ENCODE peak calls at places on chromosomes 5 and 9, in five cellular contexts. One of them, this sample, is unnamed.
A peak's percentile ranks its signal among the peaks of the same experiment; 100 is the strongest.

GRCh38 chr5:109192543-109193281 is 217.1 kb downstream of the PJA2 start:
- DNase-seq in fibroblast of mammary gland: no peak
- DNase-seq in PC-9: no peak
- DNase-seq in SJSA1: no peak
- DNase-seq in suprapubic skin: no peak
- DNase-seq in this sample: no peak

GRCh38 chr5:126858441-126858840 is 81.5 kb downstream of the LMNB1 start:
- DNase-seq in fibroblast of mammary gland: no peak
- DNase-seq in SJSA1: no peak
- DNase-seq in suprapubic skin: no peak
- DNase-seq in PC-9: no peak
- DNase-seq in this sample: no peak

GRCh38 chr9:124216474-124217176 is 41.1 kb upstream of the NEK6 start:
- DNase-seq in fibroblast of mammary gland: no peak
- DNase-seq in PC-9: no peak
- DNase-seq in SJSA1: no peak
- DNase-seq in suprapubic skin: peak; percentile 64
- DNase-seq in this sample: peak; percentile 96

GRCh38 chr5:96256795-96257470 is 176.1 kb downstream of the PCSK1 start:
- DNase-seq in PC-9: no peak
- DNase-seq in SJSA1: peak; percentile 81
- DNase-seq in fibroblast of mammary gland: peak; percentile 97
- DNase-seq in suprapubic skin: peak; percentile 60
- DNase-seq in this sample: peak; percentile 26

GRCh38 chr5:170534177-170534576 is 30.4 kb downstream of the KCNIP1 start:
- DNase-seq in PC-9: no peak
- DNase-seq in SJSA1: no peak
- DNase-seq in suprapubic skin: no peak
- DNase-seq in fibroblast of mammary gland: no peak
- DNase-seq in this sample: no peak

GRCh38 chr9:34956648-34957047 is 1.4 kb upstream of the PHF24 start:
- DNase-seq in PC-9: no peak
- DNase-seq in suprapubic skin: no peak
- DNase-seq in fibroblast of mammary gland: no peak
- DNase-seq in SJSA1: no peak
- DNase-seq in this sample: no peak

GRCh38 chr5:10567781-10568321 is 4.0 kb downstream of the ANKRD33B start:
- DNase-seq in PC-9: no peak
- DNase-seq in fibroblast of mammary gland: peak; percentile 52
- DNase-seq in SJSA1: peak; percentile 33
- DNase-seq in suprapubic skin: no peak
- DNase-seq in this sample: no peak

GRCh38 chr5:81245871-81246235 is 12.7 kb downstream of the CKMT2 start:
- DNase-seq in SJSA1: no peak
- DNase-seq in suprapubic skin: no peak
- DNase-seq in PC-9: no peak
- DNase-seq in fibroblast of mammary gland: no peak
- DNase-seq in this sample: no peak

GRCh38 chr5:111829701-111830100 is 72.7 kb upstream of the NREP start:
- DNase-seq in suprapubic skin: no peak
- DNase-seq in PC-9: no peak
- DNase-seq in SJSA1: peak; percentile 70
- DNase-seq in fibroblast of mammary gland: peak; percentile 94
- DNase-seq in this sample: no peak

GRCh38 chr9:83182071-83182470 is 119.1 kb upstream of the RASEF start:
- DNase-seq in PC-9: no peak
- DNase-seq in SJSA1: no peak
- DNase-seq in fibroblast of mammary gland: no peak
- DNase-seq in suprapubic skin: no peak
- DNase-seq in this sample: no peak

GRCh38 chr5:1763548-1763911 is 36.1 kb downstream of the MRPL36 start:
- DNase-seq in PC-9: peak; percentile 75
- DNase-seq in fibroblast of mammary gland: peak; percentile 76
- DNase-seq in SJSA1: peak; percentile 65
- DNase-seq in suprapubic skin: peak; percentile 60
- DNase-seq in this sample: peak; percentile 71

GRCh38 chr5:177462702-177463101 is 10.7 kb downstream of the DBN1 start:
- DNase-seq in SJSA1: no peak
- DNase-seq in PC-9: no peak
- DNase-seq in suprapubic skin: no peak
- DNase-seq in fibroblast of mammary gland: no peak
- DNase-seq in this sample: no peak

GRCh38 chr9:113501821-113502220 is 38.3 kb downstream of the RGS3 start:
- DNase-seq in fibroblast of mammary gland: no peak
- DNase-seq in PC-9: no peak
- DNase-seq in suprapubic skin: no peak
- DNase-seq in SJSA1: no peak
- DNase-seq in this sample: no peak

GRCh38 chr9:113995963-113996362 is 82.1 kb downstream of the AMBP start:
- DNase-seq in fibroblast of mammary gland: no peak
- DNase-seq in suprapubic skin: peak; percentile 31
- DNase-seq in PC-9: no peak
- DNase-seq in SJSA1: no peak
- DNase-seq in this sample: no peak

GRCh38 chr5:62886603-62887315 is 308.1 kb downstream of the LRRC70 start:
- DNase-seq in SJSA1: no peak
- DNase-seq in fibroblast of mammary gland: no peak
- DNase-seq in PC-9: no peak
- DNase-seq in suprapubic skin: no peak
- DNase-seq in this sample: no peak

GRCh38 chr5:61993446-61994017 is 312.5 kb upstream of the KIF2A start:
- DNase-seq in SJSA1: no peak
- DNase-seq in suprapubic skin: no peak
- DNase-seq in fibroblast of mammary gland: no peak
- DNase-seq in PC-9: no peak
- DNase-seq in this sample: no peak

GRCh38 chr5:57412010-57412409 is 70.6 kb downstream of the ACTBL2 start:
- DNase-seq in SJSA1: no peak
- DNase-seq in fibroblast of mammary gland: peak; percentile 88
- DNase-seq in suprapubic skin: no peak
- DNase-seq in PC-9: no peak
- DNase-seq in this sample: no peak

GRCh38 chr5:17357504-17357903 is 140.1 kb downstream of the BASP1 start:
- DNase-seq in PC-9: no peak
- DNase-seq in fibroblast of mammary gland: no peak
- DNase-seq in suprapubic skin: no peak
- DNase-seq in SJSA1: no peak
- DNase-seq in this sample: no peak

GRCh38 chr5:161058751-161059150 is 206.7 kb upstream of the ATP10B start:
- DNase-seq in PC-9: no peak
- DNase-seq in fibroblast of mammary gland: peak; percentile 80
- DNase-seq in suprapubic skin: no peak
- DNase-seq in SJSA1: no peak
- DNase-seq in this sample: no peak

GRCh38 chr9:34719021-34719768 is 9.3 kb upstream of the CCL21 start:
- DNase-seq in suprapubic skin: no peak
- DNase-seq in PC-9: no peak
- DNase-seq in SJSA1: no peak
- DNase-seq in fibroblast of mammary gland: no peak
- DNase-seq in this sample: no peak

GRCh38 chr9:115369322-115369957 is 251.5 kb upstream of the TNC start:
- DNase-seq in fibroblast of mammary gland: peak; percentile 87
- DNase-seq in PC-9: no peak
- DNase-seq in suprapubic skin: no peak
- DNase-seq in SJSA1: no peak
- DNase-seq in this sample: no peak

GRCh38 chr5:132417010-132417439 is 47.5 kb downstream of the SLC22A5 start:
- DNase-seq in suprapubic skin: no peak
- DNase-seq in PC-9: peak; percentile 37
- DNase-seq in SJSA1: no peak
- DNase-seq in fibroblast of mammary gland: peak; percentile 59
- DNase-seq in this sample: peak; percentile 29

GRCh38 chr9:88533951-88534455 is 975 bp upstream of the NXNL2 start:
- DNase-seq in PC-9: peak; percentile 72
- DNase-seq in fibroblast of mammary gland: peak; percentile 28
- DNase-seq in suprapubic skin: no peak
- DNase-seq in SJSA1: peak; percentile 70
- DNase-seq in this sample: peak; percentile 75
- H3K4me3 ChIP-seq in PC-9: peak overlapping the region; percentile 67
- H3K4me3 ChIP-seq in fibroblast of mammary gland: peak overlapping the region; percentile 64
- H3K4me3 ChIP-seq in suprapubic skin: peak overlapping the region; percentile 46
- H3K4me3 ChIP-seq in SJSA1: peak overlapping the region; percentile 57
- H3K4me3 ChIP-seq in this sample: peak overlapping the region; percentile 49

DNA sequence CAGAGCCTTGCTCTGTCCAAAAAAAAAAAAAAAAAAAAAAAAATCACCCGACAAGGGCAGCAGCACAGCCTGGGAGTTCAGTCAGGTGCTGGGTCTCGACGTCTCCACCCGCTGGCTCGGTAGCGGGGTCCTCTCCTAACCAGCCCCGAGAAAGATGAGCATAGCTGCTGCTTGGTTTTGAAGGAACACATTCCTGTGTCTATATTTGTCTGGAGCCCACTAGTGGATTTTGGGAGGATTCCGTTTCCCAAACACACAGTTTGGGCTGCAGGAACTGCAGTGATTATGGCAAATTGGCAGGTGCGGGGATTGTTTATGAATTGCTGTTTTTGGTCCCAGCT is 1.2 kb downstream of the OTULINL start:
- DNase-seq in suprapubic skin: no peak
- DNase-seq in PC-9: no peak
- DNase-seq in fibroblast of mammary gland: no peak
- DNase-seq in SJSA1: no peak
- DNase-seq in this sample: no peak
- H3K4me3 ChIP-seq in suprapubic skin: peak overlapping the region; percentile 80
- H3K4me3 ChIP-seq in PC-9: peak overlapping the region; percentile 75
- H3K4me3 ChIP-seq in fibroblast of mammary gland: no peak overlapping the region
- H3K4me3 ChIP-seq in SJSA1: no peak overlapping the region
- H3K4me3 ChIP-seq in this sample: no peak overlapping the region

DNA sequence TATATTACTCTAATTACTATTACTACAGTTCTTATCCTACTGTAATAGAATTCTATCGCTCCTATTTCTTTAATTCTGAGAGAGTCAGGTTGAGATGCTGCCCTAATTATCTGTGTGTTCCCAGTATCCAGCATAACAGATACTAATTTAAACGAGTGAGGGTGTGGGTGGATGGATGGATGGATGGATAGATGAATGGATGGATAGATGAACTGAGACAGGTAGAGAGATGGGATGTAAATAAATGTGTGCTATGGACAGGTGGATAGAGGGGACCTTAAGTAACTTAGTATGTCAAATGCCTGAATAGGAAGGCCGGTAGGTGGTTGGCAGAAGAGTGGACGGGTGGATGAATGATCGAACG is 143.6 kb upstream of the ADRA1B start:
- DNase-seq in SJSA1: no peak
- DNase-seq in fibroblast of mammary gland: no peak
- DNase-seq in suprapubic skin: no peak
- DNase-seq in PC-9: no peak
- DNase-seq in this sample: no peak
- H3K4me3 ChIP-seq in SJSA1: peak overlapping the region; percentile 35
- H3K4me3 ChIP-seq in fibroblast of mammary gland: peak overlapping the region; percentile 15
- H3K4me3 ChIP-seq in suprapubic skin: peak overlapping the region; percentile 35
- H3K4me3 ChIP-seq in PC-9: peak overlapping the region; percentile 61
- H3K4me3 ChIP-seq in this sample: peak overlapping the region; percentile 21

GRCh38 chr9:94868462-94868861 is 142.0 kb downstream of the AOPEP start:
- DNase-seq in SJSA1: no peak
- DNase-seq in PC-9: no peak
- DNase-seq in fibroblast of mammary gland: no peak
- DNase-seq in suprapubic skin: no peak
- DNase-seq in this sample: no peak

GRCh38 chr9:94867281-94867841 is 140.9 kb downstream of the AOPEP start:
- DNase-seq in fibroblast of mammary gland: peak; percentile 85
- DNase-seq in PC-9: peak; percentile 78
- DNase-seq in suprapubic skin: no peak
- DNase-seq in SJSA1: peak; percentile 65
- DNase-seq in this sample: peak; percentile 58

GRCh38 chr9:94867842-94868312 is 141.4 kb downstream of the AOPEP start:
- DNase-seq in PC-9: peak; percentile 44
- DNase-seq in suprapubic skin: no peak
- DNase-seq in SJSA1: peak; percentile 68
- DNase-seq in fibroblast of mammary gland: peak; percentile 98
- DNase-seq in this sample: peak; percentile 8

GRCh38 chr9:94865599-94866456 is 139.3 kb downstream of the AOPEP start:
- DNase-seq in SJSA1: peak; percentile 46
- DNase-seq in PC-9: no peak
- DNase-seq in fibroblast of mammary gland: no peak
- DNase-seq in suprapubic skin: no peak
- DNase-seq in this sample: no peak

GRCh38 chr9:94866770-94867169 is 140.3 kb downstream of the AOPEP start:
- DNase-seq in fibroblast of mammary gland: no peak
- DNase-seq in suprapubic skin: no peak
- DNase-seq in SJSA1: no peak
- DNase-seq in PC-9: no peak
- DNase-seq in this sample: no peak
- H3K4me3 ChIP-seq in fibroblast of mammary gland: no peak overlapping the region
- H3K4me3 ChIP-seq in suprapubic skin: no peak overlapping the region
- H3K4me3 ChIP-seq in SJSA1: no peak overlapping the region
- H3K4me3 ChIP-seq in PC-9: peak overlapping the region; percentile 13
- H3K4me3 ChIP-seq in this sample: no peak overlapping the region

GRCh38 chr5:41896230-41896629 is 7.9 kb upstream of the RIMOC1 start:
- DNase-seq in suprapubic skin: no peak
- DNase-seq in PC-9: no peak
- DNase-seq in fibroblast of mammary gland: no peak
- DNase-seq in SJSA1: no peak
- DNase-seq in this sample: no peak
- H3K4me3 ChIP-seq in suprapubic skin: no peak overlapping the region
- H3K4me3 ChIP-seq in PC-9: no peak overlapping the region
- H3K4me3 ChIP-seq in fibroblast of mammary gland: no peak overlapping the region
- H3K4me3 ChIP-seq in SJSA1: no peak overlapping the region
- H3K4me3 ChIP-seq in this sample: no peak overlapping the region

DNA sequence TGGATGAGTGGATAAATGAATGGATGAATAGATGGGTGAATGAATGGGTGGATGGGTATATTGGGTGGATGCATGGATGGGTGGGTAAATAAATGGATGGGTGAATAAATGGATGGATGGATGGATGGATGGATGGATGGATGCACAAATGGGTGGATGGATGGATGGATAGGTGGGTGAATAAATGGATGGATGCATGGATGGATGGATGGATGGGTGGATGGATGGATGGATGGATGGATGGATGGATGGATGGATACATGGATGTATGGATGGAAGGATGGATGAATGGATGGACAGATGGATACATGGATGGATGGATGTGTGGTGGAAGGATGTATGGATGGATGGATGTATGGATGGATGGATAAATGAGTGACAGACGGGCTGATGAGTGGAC is 113.5 kb upstream of the SARDH start:
- DNase-seq in PC-9: no peak
- DNase-seq in fibroblast of mammary gland: no peak
- DNase-seq in suprapubic skin: no peak
- DNase-seq in SJSA1: no peak
- DNase-seq in this sample: no peak
- H3K4me3 ChIP-seq in PC-9: no peak overlapping the region
- H3K4me3 ChIP-seq in fibroblast of mammary gland: no peak overlapping the region
- H3K4me3 ChIP-seq in suprapubic skin: no peak overlapping the region
- H3K4me3 ChIP-seq in SJSA1: no peak overlapping the region
- H3K4me3 ChIP-seq in this sample: no peak overlapping the region